ENCODE peak calls at places on chromosomes 7 and 10, in ten cellular contexts. One of them, this sample, is unnamed.

GRCh38 chr7:27553288-27553687 is 109.4 kb downstream of the HIBADH start:
- DNase-seq in ureter: no peak
- DNase-seq in stimulated activated CD4-positive, alpha-beta T cell treated with anti-CD3 and anti-CD28 coated beads, Interleukin-4, amount 100 ng/mL, for 48 hours: no peak
- DNase-seq in T-helper 17 cell: no peak
- DNase-seq in activated CD4-positive, CD25-positive, alpha-beta regulatory T cell treated with anti-CD3 and anti-CD28 coated beads, Interleukin-2, amount 50 U/mL, for 72 hours: no peak
- DNase-seq in renal cortical epithelial cell: no peak
- DNase-seq in nephron progenitor cell: no peak
- DNase-seq in AG08396: no peak
- DNase-seq in activated T-cell treated with anti-CD3 and anti-CD28 coated beads for 24 hours: no peak
- DNase-seq in progenitor cell of endocrine pancreas: no peak
- DNase-seq in this sample: no peak

GRCh38 chr7:106598663-106599342 is 62.2 kb downstream of the CCDC71L start:
- DNase-seq in renal cortical epithelial cell: peak; percentile 73
- DNase-seq in AG08396: peak; percentile 61
- DNase-seq in activated T-cell treated with anti-CD3 and anti-CD28 coated beads for 24 hours: peak; percentile 56
- DNase-seq in ureter: peak; percentile 67
- DNase-seq in nephron progenitor cell: peak; percentile 52
- DNase-seq in T-helper 17 cell: peak; percentile 22
- DNase-seq in progenitor cell of endocrine pancreas: peak; percentile 21
- DNase-seq in activated CD4-positive, CD25-positive, alpha-beta regulatory T cell treated with anti-CD3 and anti-CD28 coated beads, Interleukin-2, amount 50 U/mL, for 72 hours: peak; percentile 36
- DNase-seq in stimulated activated CD4-positive, alpha-beta T cell treated with anti-CD3 and anti-CD28 coated beads, Interleukin-4, amount 100 ng/mL, for 48 hours: peak; percentile 43
- DNase-seq in this sample: peak; percentile 79

GRCh38 chr10:4514445-4515108 is 311.4 kb upstream of the AKR1E2 start:
- DNase-seq in progenitor cell of endocrine pancreas: no peak
- DNase-seq in ureter: peak; percentile 52
- DNase-seq in activated CD4-positive, CD25-positive, alpha-beta regulatory T cell treated with anti-CD3 and anti-CD28 coated beads, Interleukin-2, amount 50 U/mL, for 72 hours: no peak
- DNase-seq in stimulated activated CD4-positive, alpha-beta T cell treated with anti-CD3 and anti-CD28 coated beads, Interleukin-4, amount 100 ng/mL, for 48 hours: no peak
- DNase-seq in nephron progenitor cell: no peak
- DNase-seq in activated T-cell treated with anti-CD3 and anti-CD28 coated beads for 24 hours: no peak
- DNase-seq in AG08396: no peak
- DNase-seq in T-helper 17 cell: no peak
- DNase-seq in renal cortical epithelial cell: no peak
- DNase-seq in this sample: peak; percentile 74

GRCh38 chr10:5945561-5946418 is 31.6 kb downstream of the IL15RA start:
- DNase-seq in activated T-cell treated with anti-CD3 and anti-CD28 coated beads for 24 hours: no peak
- DNase-seq in stimulated activated CD4-positive, alpha-beta T cell treated with anti-CD3 and anti-CD28 coated beads, Interleukin-4, amount 100 ng/mL, for 48 hours: no peak
- DNase-seq in T-helper 17 cell: no peak
- DNase-seq in progenitor cell of endocrine pancreas: no peak
- DNase-seq in activated CD4-positive, CD25-positive, alpha-beta regulatory T cell treated with anti-CD3 and anti-CD28 coated beads, Interleukin-2, amount 50 U/mL, for 72 hours: no peak
- DNase-seq in AG08396: peak; percentile 84
- DNase-seq in ureter: peak; percentile 66
- DNase-seq in renal cortical epithelial cell: peak; percentile 57
- DNase-seq in nephron progenitor cell: no peak
- DNase-seq in this sample: no peak

GRCh38 chr7:71343039-71343438 is 211.1 kb downstream of the GALNT17 start:
- DNase-seq in activated T-cell treated with anti-CD3 and anti-CD28 coated beads for 24 hours: no peak
- DNase-seq in stimulated activated CD4-positive, alpha-beta T cell treated with anti-CD3 and anti-CD28 coated beads, Interleukin-4, amount 100 ng/mL, for 48 hours: no peak
- DNase-seq in progenitor cell of endocrine pancreas: no peak
- DNase-seq in AG08396: no peak
- DNase-seq in activated CD4-positive, CD25-positive, alpha-beta regulatory T cell treated with anti-CD3 and anti-CD28 coated beads, Interleukin-2, amount 50 U/mL, for 72 hours: no peak
- DNase-seq in renal cortical epithelial cell: no peak
- DNase-seq in nephron progenitor cell: no peak
- DNase-seq in T-helper 17 cell: no peak
- DNase-seq in ureter: no peak
- DNase-seq in this sample: no peak

GRCh38 chr10:21976739-21977138 is 26.8 kb downstream of the DNAJC1 start:
- DNase-seq in nephron progenitor cell: no peak
- DNase-seq in progenitor cell of endocrine pancreas: no peak
- DNase-seq in AG08396: no peak
- DNase-seq in T-helper 17 cell: no peak
- DNase-seq in renal cortical epithelial cell: no peak
- DNase-seq in stimulated activated CD4-positive, alpha-beta T cell treated with anti-CD3 and anti-CD28 coated beads, Interleukin-4, amount 100 ng/mL, for 48 hours: no peak
- DNase-seq in ureter: no peak
- DNase-seq in activated CD4-positive, CD25-positive, alpha-beta regulatory T cell treated with anti-CD3 and anti-CD28 coated beads, Interleukin-2, amount 50 U/mL, for 72 hours: no peak
- DNase-seq in activated T-cell treated with anti-CD3 and anti-CD28 coated beads for 24 hours: no peak
- DNase-seq in this sample: no peak

GRCh38 chr7:110204527-110204926 is 886.4 kb upstream of the LRRN3 start:
- DNase-seq in activated CD4-positive, CD25-positive, alpha-beta regulatory T cell treated with anti-CD3 and anti-CD28 coated beads, Interleukin-2, amount 50 U/mL, for 72 hours: no peak
- DNase-seq in renal cortical epithelial cell: no peak
- DNase-seq in progenitor cell of endocrine pancreas: no peak
- DNase-seq in nephron progenitor cell: peak; percentile 3
- DNase-seq in activated T-cell treated with anti-CD3 and anti-CD28 coated beads for 24 hours: no peak
- DNase-seq in T-helper 17 cell: no peak
- DNase-seq in stimulated activated CD4-positive, alpha-beta T cell treated with anti-CD3 and anti-CD28 coated beads, Interleukin-4, amount 100 ng/mL, for 48 hours: no peak
- DNase-seq in AG08396: peak; percentile 3
- DNase-seq in ureter: no peak
- DNase-seq in this sample: no peak

GRCh38 chr10:58439632-58440364 is 54.6 kb downstream of the TFAM start:
- DNase-seq in progenitor cell of endocrine pancreas: no peak
- DNase-seq in activated CD4-positive, CD25-positive, alpha-beta regulatory T cell treated with anti-CD3 and anti-CD28 coated beads, Interleukin-2, amount 50 U/mL, for 72 hours: no peak
- DNase-seq in T-helper 17 cell: no peak
- DNase-seq in AG08396: no peak
- DNase-seq in renal cortical epithelial cell: no peak
- DNase-seq in nephron progenitor cell: no peak
- DNase-seq in stimulated activated CD4-positive, alpha-beta T cell treated with anti-CD3 and anti-CD28 coated beads, Interleukin-4, amount 100 ng/mL, for 48 hours: no peak
- DNase-seq in ureter: no peak
- DNase-seq in activated T-cell treated with anti-CD3 and anti-CD28 coated beads for 24 hours: no peak
- DNase-seq in this sample: no peak

GRCh38 chr7:41188163-41189130 is 514.4 kb downstream of the INHBA start:
- DNase-seq in activated CD4-positive, CD25-positive, alpha-beta regulatory T cell treated with anti-CD3 and anti-CD28 coated beads, Interleukin-2, amount 50 U/mL, for 72 hours: no peak
- DNase-seq in renal cortical epithelial cell: peak; percentile 70
- DNase-seq in ureter: no peak
- DNase-seq in activated T-cell treated with anti-CD3 and anti-CD28 coated beads for 24 hours: no peak
- DNase-seq in stimulated activated CD4-positive, alpha-beta T cell treated with anti-CD3 and anti-CD28 coated beads, Interleukin-4, amount 100 ng/mL, for 48 hours: no peak
- DNase-seq in progenitor cell of endocrine pancreas: no peak
- DNase-seq in T-helper 17 cell: no peak
- DNase-seq in AG08396: peak; percentile 40
- DNase-seq in nephron progenitor cell: no peak
- DNase-seq in this sample: no peak

GRCh38 chr10:117556356-117556755 is 13.8 kb downstream of the EMX2 start:
- DNase-seq in activated CD4-positive, CD25-positive, alpha-beta regulatory T cell treated with anti-CD3 and anti-CD28 coated beads, Interleukin-2, amount 50 U/mL, for 72 hours: no peak
- DNase-seq in nephron progenitor cell: no peak
- DNase-seq in activated T-cell treated with anti-CD3 and anti-CD28 coated beads for 24 hours: no peak
- DNase-seq in T-helper 17 cell: no peak
- DNase-seq in renal cortical epithelial cell: no peak
- DNase-seq in progenitor cell of endocrine pancreas: no peak
- DNase-seq in ureter: no peak
- DNase-seq in stimulated activated CD4-positive, alpha-beta T cell treated with anti-CD3 and anti-CD28 coated beads, Interleukin-4, amount 100 ng/mL, for 48 hours: no peak
- DNase-seq in AG08396: no peak
- DNase-seq in this sample: no peak

GRCh38 chr10:99630991-99631390 is 10.8 kb upstream of the SLC25A28 start:
- DNase-seq in T-helper 17 cell: no peak
- DNase-seq in stimulated activated CD4-positive, alpha-beta T cell treated with anti-CD3 and anti-CD28 coated beads, Interleukin-4, amount 100 ng/mL, for 48 hours: no peak
- DNase-seq in renal cortical epithelial cell: peak; percentile 57
- DNase-seq in activated T-cell treated with anti-CD3 and anti-CD28 coated beads for 24 hours: no peak
- DNase-seq in activated CD4-positive, CD25-positive, alpha-beta regulatory T cell treated with anti-CD3 and anti-CD28 coated beads, Interleukin-2, amount 50 U/mL, for 72 hours: no peak
- DNase-seq in progenitor cell of endocrine pancreas: no peak
- DNase-seq in AG08396: no peak
- DNase-seq in ureter: no peak
- DNase-seq in nephron progenitor cell: no peak
- DNase-seq in this sample: no peak

GRCh38 chr10:16776896-16777295 is 40.3 kb downstream of the RSU1 start:
- DNase-seq in progenitor cell of endocrine pancreas: no peak
- DNase-seq in ureter: no peak
- DNase-seq in activated T-cell treated with anti-CD3 and anti-CD28 coated beads for 24 hours: no peak
- DNase-seq in renal cortical epithelial cell: no peak
- DNase-seq in nephron progenitor cell: no peak
- DNase-seq in AG08396: no peak
- DNase-seq in activated CD4-positive, CD25-positive, alpha-beta regulatory T cell treated with anti-CD3 and anti-CD28 coated beads, Interleukin-2, amount 50 U/mL, for 72 hours: no peak
- DNase-seq in T-helper 17 cell: no peak
- DNase-seq in stimulated activated CD4-positive, alpha-beta T cell treated with anti-CD3 and anti-CD28 coated beads, Interleukin-4, amount 100 ng/mL, for 48 hours: no peak
- DNase-seq in this sample: no peak